ENCODE peak calls at places on chromosomes 4 and X, in eight cellular contexts. M, D, O, K, N, H, W and A are unnamed samples.

GRCh38 chrX:154502989-154503388 is 12.6 kb upstream of the SLC10A3 start:
- DNase-seq in M (no peak), O (no peak), H (no peak), W (no peak), K (no peak), D (no peak), N (no peak), A (no peak)

GRCh38 chr4:154465085-154465484 is 26.5 kb downstream of the DCHS2 start:
- DNase-seq in H (peak), W (no peak), O (no peak), D (peak), N (no peak), M (no peak), K (no peak), A (peak)

GRCh38 chrX:133353233-133353632 is 62.1 kb downstream of the GPC4 start:
- DNase-seq in M (no peak), N (no peak), O (no peak), H (no peak), W (no peak), K (no peak), D (no peak), A (no peak)

GRCh38 chrX:39636481-39636880 is 461.3 kb downstream of the BCOR start:
- DNase-seq in O (no peak), M (no peak), D (no peak), W (no peak), N (no peak), K (no peak), H (no peak), A (no peak)

GRCh38 chrX:16836371-16836770 is 33.8 kb downstream of the RBBP7 start:
- DNase-seq in M (no peak), K (no peak), N (peak), O (no peak), D (peak), H (peak), W (no peak), A (peak)

GRCh38 chrX:18701621-18702361 is 5.7 kb upstream of the PPEF1 start:
- DNase-seq in N (peak), O (peak), W (no peak), M (peak), H (peak), K (no peak), D (no peak), A (no peak)

GRCh38 chrX:22159071-22159470 is 113.6 kb upstream of the CBLL2 start:
- DNase-seq in N (peak), M (no peak), H (peak), D (no peak), W (no peak), O (peak), K (no peak), A (peak)

GRCh38 chr4:114271031-114271430 is 291.6 kb upstream of the ARSJ start:
- DNase-seq in O (no peak), H (peak), D (no peak), K (no peak), N (no peak), M (no peak), W (no peak), A (no peak)

GRCh38 chr4:129063640-129064039 is 29.7 kb downstream of the SCLT1 start:
- DNase-seq in W (no peak), O (no peak), K (no peak), N (no peak), H (no peak), M (no peak), D (no peak), A (no peak)

GRCh38 chr4:11626046-11626445 is 197.4 kb upstream of the HS3ST1 start:
- DNase-seq in W (no peak), K (no peak), H (no peak), M (no peak), O (no peak), N (no peak), D (no peak), A (no peak)

GRCh38 chr4:1053080-1053661 is 41.7 kb downstream of the FGFRL1 start:
- DNase-seq in N (peak), H (peak), D (peak), M (no peak), W (no peak), O (peak), K (no peak), A (peak)

GRCh38 chr4:169251291-169252235 is 19.2 kb downstream of the SH3RF1 start:
- DNase-seq in W (no peak), O (peak), N (no peak), H (no peak), D (no peak), M (no peak), K (no peak), A (no peak)

GRCh38 chrX:31301941-31302340 is 230.1 kb upstream of the FTHL17 start:
- DNase-seq in D (no peak), K (no peak), M (no peak), H (no peak), N (no peak), W (no peak), O (no peak), A (no peak)

GRCh38 chrX:49287665-49288064 is 15.8 kb upstream of the GAGE10 start:
- DNase-seq in M (no peak), O (no peak), D (no peak), W (no peak), N (no peak), H (no peak), K (no peak), A (no peak)

GRCh38 chr4:23945521-23946017 is 55.7 kb upstream of the PPARGC1A start:
- DNase-seq in K (peak), H (peak), M (peak), O (peak), W (no peak), D (peak), N (peak), A (peak)

GRCh38 chr4:178356725-178357124 is 914.5 kb upstream of the AGA start:
- DNase-seq in D (no peak), N (no peak), K (no peak), H (no peak), W (no peak), M (no peak), O (no peak), A (no peak)
- TF ChIP-seq CTCF in D (no peak), N (no peak), K (no peak), H (no peak), W (no peak), M (no peak), O (no peak), A (no peak)

DNA sequence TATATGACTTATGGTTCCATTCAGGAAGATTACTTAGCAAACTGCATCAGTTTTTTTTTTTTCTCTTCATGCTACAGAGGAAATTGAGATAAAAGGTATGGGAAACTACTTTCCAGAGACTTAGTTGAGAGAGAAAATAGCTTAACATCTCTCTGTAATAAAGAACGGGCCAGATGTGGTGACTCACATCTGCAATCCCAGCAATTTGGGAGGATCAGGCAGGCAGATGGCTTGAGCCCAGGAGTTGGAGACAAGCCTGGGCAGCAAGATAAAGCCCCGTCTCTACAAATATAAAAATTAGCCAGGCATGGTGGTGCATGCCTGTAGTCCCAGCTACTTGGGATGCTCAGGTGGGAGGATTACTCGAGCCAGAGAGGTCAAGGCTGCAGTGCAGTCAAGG is 271.2 kb upstream of the TENM3 start:
- DNase-seq in D (no peak), N (peak), K (no peak), H (peak), W (no peak), O (no peak), M (no peak), A (peak)
- H3K4me3 ChIP-seq in D (no peak), N (no peak), K (no peak), H (no peak), W (no peak), O (no peak), M (no peak), A (no peak)

DNA sequence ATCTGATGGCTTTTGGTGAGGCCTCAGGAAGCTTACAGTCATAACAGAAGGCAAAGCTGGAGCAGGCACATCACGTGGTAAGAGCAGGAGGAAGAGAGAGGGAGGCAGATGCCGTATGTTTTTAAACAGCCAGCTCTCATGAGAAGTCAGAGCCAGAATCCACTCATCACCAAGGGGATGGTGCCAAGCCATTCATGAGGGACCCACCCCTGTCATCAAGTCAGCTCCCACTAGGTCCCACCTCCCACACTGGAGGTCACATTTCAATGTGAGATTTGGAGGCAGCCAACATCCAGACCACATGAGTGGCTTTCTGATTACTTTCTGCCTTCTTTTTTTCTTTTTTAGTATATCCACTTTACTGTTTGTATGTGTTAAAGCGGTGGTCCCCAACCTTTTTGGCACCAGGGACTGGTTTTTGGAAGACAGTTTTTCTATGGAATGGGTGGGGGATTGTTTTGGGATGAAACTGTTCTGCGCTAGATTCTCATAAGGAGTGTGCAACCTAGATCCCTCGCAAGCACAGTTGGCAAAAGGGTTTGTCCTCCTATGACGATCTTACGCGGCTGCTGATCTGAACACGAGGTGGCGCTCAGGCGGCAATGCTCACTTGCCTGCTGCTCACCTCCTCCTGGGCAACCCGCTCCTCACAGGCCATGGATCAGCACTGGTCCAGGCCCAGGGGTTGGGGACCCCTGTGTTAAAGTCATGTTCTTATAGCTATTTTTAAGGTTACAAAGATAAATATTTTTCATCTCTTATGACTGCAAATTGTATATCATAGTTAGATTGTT is 61.7 kb downstream of the SLIT2 start:
- DNase-seq in M (no peak), K (no peak), W (no peak), N (peak), O (peak), H (no peak), D (peak), A (no peak)
- TF ChIP-seq CTCF in M (no peak), K (peak), W (no peak), N (no peak), O (peak), H (no peak), D (peak), A (no peak)

GRCh38 chrX:14873676-14874049 is 442 bp downstream of the MOSPD2 start:
- DNase-seq in N (no peak), W (no peak), K (no peak), M (no peak), D (no peak), O (no peak), H (no peak), A (no peak)

GRCh38 chrX:14872851-14873675 is at the start of the genes FANCB and MOSPD2:
- DNase-seq in O (peak), N (peak), W (peak), M (peak), H (peak), K (peak), D (peak), A (peak)

GRCh38 chrX:14871767-14872166 is 1.1 kb downstream of the FANCB start:
- DNase-seq in K (no peak), H (no peak), O (no peak), M (no peak), D (no peak), N (no peak), W (no peak), A (no peak)

GRCh38 chrX:14875624-14876023 is 2.4 kb downstream of the MOSPD2 start:
- DNase-seq in D (no peak), O (no peak), W (no peak), H (no peak), M (no peak), N (no peak), K (no peak), A (no peak)

GRCh38 chrX:14872355-14872754 is 514 bp downstream of the FANCB start:
- DNase-seq in M (no peak), D (peak), H (no peak), W (no peak), O (no peak), N (no peak), K (no peak), A (no peak)
- H3K4me3 ChIP-seq in M (peak), D (peak), H (peak), W (peak), O (peak), N (peak), K (peak), A (peak)

GRCh38 chr4:109131559-109131958 is 170.9 kb downstream of the COL25A1 start:
- DNase-seq in H (no peak), W (no peak), N (no peak), M (no peak), D (no peak), K (no peak), O (no peak), A (no peak)

GRCh38 chr4:109134921-109135320 is 167.5 kb downstream of the COL25A1 start:
- DNase-seq in H (no peak), O (no peak), K (no peak), D (no peak), N (no peak), W (no peak), M (no peak), A (no peak)

GRCh38 chr4:109128589-109128988 is 173.9 kb downstream of the COL25A1 start:
- DNase-seq in O (no peak), N (no peak), W (no peak), M (no peak), D (no peak), K (no peak), H (no peak), A (no peak)

GRCh38 chr4:109134268-109134667 is 168.2 kb downstream of the COL25A1 start:
- DNase-seq in H (no peak), D (no peak), M (no peak), O (no peak), K (no peak), W (no peak), N (no peak), A (peak)
- TF ChIP-seq CTCF in H (no peak), D (no peak), M (no peak), O (no peak), K (no peak), W (no peak), N (no peak), A (no peak)

DNA sequence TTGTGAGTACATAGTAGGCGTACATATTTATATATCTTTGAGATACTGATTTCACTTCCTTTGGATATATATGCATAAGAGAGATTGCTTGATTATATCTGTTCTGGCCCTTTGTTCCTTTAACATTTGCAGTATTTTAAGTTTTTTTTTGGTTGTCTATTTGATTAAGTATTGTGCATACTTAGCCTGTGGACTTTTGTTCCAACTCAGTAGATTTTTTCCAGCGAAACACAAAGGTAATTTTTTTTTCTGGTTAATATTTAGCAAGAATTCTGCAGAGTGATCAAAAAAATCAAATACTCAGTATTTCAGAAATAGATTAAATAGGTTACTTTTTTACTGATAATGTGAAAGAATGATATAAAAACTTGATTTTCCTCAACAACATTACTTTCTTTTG is at the start of gene AFM:
- DNase-seq in W (no peak), N (no peak), O (no peak), K (no peak), M (no peak), H (no peak), D (no peak), A (no peak)
- H3K4me3 ChIP-seq in W (no peak), N (no peak), O (no peak), K (no peak), M (no peak), H (no peak), D (no peak), A (no peak)

DNA sequence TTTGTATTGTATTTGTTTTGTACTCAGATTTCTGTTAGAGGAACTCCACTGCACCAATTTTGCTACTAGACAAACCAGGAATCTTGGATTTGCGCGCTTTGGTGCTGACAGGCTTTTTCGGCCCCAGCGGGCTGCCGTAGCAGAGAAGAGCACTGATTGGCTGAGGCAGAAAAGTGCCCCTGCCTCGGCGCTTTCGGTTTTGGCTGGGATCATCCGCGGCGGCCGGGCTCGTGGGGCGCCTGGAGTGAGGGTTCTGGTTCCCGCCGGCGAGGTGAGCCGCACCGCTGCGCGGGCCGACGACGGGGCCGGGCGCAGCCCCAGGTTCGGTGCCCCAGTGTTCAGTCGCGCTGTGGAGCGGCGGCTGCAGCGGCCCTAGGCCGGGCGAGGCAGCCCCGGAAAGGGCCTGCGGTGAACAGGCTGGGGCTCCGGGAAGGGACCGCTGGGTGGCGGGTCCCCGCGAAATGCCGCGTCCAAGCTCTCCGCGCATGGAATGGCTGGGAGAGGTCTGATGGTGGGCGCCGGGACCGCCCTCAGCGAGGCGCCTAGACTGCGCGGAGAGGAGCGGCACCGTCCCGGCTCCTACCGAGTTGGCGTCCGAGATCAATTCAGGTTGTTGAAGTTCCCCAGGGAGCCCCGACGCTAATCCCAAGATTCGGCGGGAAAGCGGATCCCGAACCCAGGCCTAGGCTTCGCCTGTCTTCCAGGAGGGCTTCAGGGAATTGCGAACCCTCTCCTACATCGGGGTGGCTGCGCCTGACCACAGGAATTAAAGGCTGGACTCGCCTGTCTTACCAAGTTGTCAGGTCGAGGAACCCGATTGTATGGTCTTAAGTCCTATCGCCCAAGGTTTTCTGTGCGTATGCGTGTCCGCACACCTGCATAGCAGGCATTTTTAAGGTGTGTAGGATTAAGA is at the start of gene LSM6:
- DNase-seq in M (peak), W (peak), H (peak), O (peak), K (peak), N (peak), D (peak), A (peak)
- TF ChIP-seq CTCF in M (peak), W (peak), H (no peak), O (no peak), K (no peak), N (no peak), D (no peak), A (no peak)

DNA sequence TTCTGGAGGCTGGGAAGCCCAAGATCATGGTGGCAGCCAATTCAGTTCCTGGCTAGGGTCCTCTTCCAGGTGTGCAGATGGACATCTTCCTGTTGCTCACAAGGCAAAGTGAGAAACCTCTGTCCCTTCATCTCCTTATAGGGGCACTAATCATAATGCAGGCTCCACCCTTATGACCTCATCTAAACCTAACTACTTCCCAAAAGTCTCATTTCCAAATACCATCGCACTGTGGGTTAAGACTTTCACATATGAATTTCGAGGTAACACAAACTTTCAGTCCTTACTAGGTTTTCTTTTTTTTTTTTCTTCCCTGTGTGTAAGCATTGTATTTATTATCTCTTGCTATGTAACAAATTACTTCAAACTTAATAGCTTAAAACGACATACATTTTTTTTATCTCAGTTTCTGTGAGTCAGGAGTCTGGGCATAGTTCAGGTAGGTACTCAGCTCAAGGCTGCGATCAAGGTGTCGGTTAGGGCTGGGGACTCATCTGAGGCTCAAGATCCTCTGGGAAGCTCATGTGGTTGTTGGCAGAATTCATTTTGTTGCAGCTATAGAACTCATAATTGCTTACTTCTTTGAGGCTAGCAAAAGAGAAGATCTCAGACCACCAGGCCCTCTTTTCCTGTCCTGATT is 204.7 kb upstream of the STK26 start:
- DNase-seq in K (no peak), O (no peak), H (no peak), W (no peak), N (no peak), M (no peak), D (no peak), A (no peak)
- H3K4me3 ChIP-seq in K (no peak), O (no peak), H (no peak), W (no peak), N (no peak), M (no peak), D (no peak), A (no peak)